ENCODE peak calls at places on chromosomes 4 and X, in ten cellular contexts. S is MG63; X is aorta; B is naive thymus-derived CD4-positive, alpha-beta T cell; J is upper lobe of right lung; K is GM23248; T is suprapubic skin; H is effector memory CD4-positive, alpha-beta T cell; R is tibial artery; E is lung. D is an unnamed sample.

GRCh38 chr4:64940698-64941097 is 531.4 kb upstream of the TECRL start:
- DNase-seq in S (peak; percentile 68), X (no peak), B (no peak), J (no peak), K (peak; percentile 1), T (no peak), H (no peak), R (no peak), E (no peak), D (peak; percentile 0)

GRCh38 chr4:184747034-184747830 is 13.3 kb upstream of the CENPU start:
- DNase-seq in S (no peak), X (no peak), B (no peak), J (no peak), K (no peak), T (no peak), H (no peak), R (no peak), E (no peak), D (no peak)

GRCh38 chrX:24410514-24411189 is 50.2 kb downstream of the SUPT20HL1 start:
- DNase-seq in S (no peak), X (no peak), B (no peak), J (no peak), K (no peak), T (no peak), H (no peak), R (no peak), E (no peak), D (no peak)

GRCh38 chr4:185925910-185926360 is 113.9 kb upstream of the SORBS2 start:
- DNase-seq in S (no peak), X (no peak), B (no peak), J (no peak), K (no peak), T (no peak), H (no peak), R (no peak), E (no peak), D (no peak)

GRCh38 chrX:47380268-47380667 is 9.9 kb downstream of the ZNF157 start:
- DNase-seq in S (no peak), X (peak; percentile 50), B (peak; percentile 83), J (no peak), K (no peak), T (no peak), H (peak; percentile 60), R (peak; percentile 21), E (no peak), D (no peak)

GRCh38 chr4:127249066-127249766 is 383.5 kb upstream of the INTU start:
- DNase-seq in S (no peak), X (no peak), B (no peak), J (no peak), K (peak; percentile 65), T (no peak), H (no peak), R (no peak), E (no peak), D (no peak)

GRCh38 chrX:75963774-75964173 is 178.7 kb upstream of the MAGEE2 start:
- DNase-seq in S (no peak), X (no peak), B (no peak), J (no peak), K (no peak), T (no peak), H (no peak), R (no peak), E (no peak), D (no peak)

GRCh38 chr4:148284526-148285193 is 157.6 kb downstream of the NR3C2 start:
- DNase-seq in S (no peak), X (no peak), B (no peak), J (no peak), K (no peak), T (no peak), H (no peak), R (no peak), E (no peak), D (no peak)

GRCh38 chrX:136802515-136802914 is 21.8 kb upstream of the ARHGEF6 start:
- DNase-seq in S (no peak), X (no peak), B (no peak), J (no peak), K (no peak), T (no peak), H (no peak), R (no peak), E (no peak), D (no peak)

GRCh38 chrX:140467211-140467610 is 37.7 kb downstream of the SOX3 start:
- DNase-seq in S (peak; percentile 3), X (no peak), B (no peak), J (no peak), K (no peak), T (no peak), H (no peak), R (no peak), E (no peak), D (no peak)

GRCh38 chrX:97367149-97367548 is 483.4 kb downstream of the RPA4 start:
- DNase-seq in S (no peak), X (no peak), B (no peak), J (no peak), K (peak; percentile 76), T (no peak), H (no peak), R (no peak), E (no peak), D (no peak)

GRCh38 chr4:99847362-99847976 is 30.8 kb downstream of the DAPP1 start:
- DNase-seq in S (no peak), X (no peak), B (peak; percentile 26), J (no peak), K (no peak), T (no peak), H (no peak), R (no peak), E (no peak), D (no peak)

GRCh38 chr4:110106946-110107325 is 91.5 kb downstream of the ELOVL6 start:
- DNase-seq in S (no peak), X (no peak), B (no peak), J (no peak), K (peak; percentile 79), T (no peak), H (no peak), R (no peak), E (no peak), D (no peak)

GRCh38 chrX:23062359-23062758 is 62.6 kb downstream of the DDX53 start:
- DNase-seq in S (no peak), X (no peak), B (no peak), J (no peak), K (no peak), T (no peak), H (no peak), R (no peak), E (no peak), D (no peak)

GRCh38 chrX:19625612-19626011 is 110.3 kb upstream of the MAP3K15 start:
- DNase-seq in S (no peak), X (no peak), B (no peak), J (no peak), K (peak; percentile 50), T (no peak), H (peak; percentile 26), R (no peak), E (no peak), D (no peak)

GRCh38 chr4:121685257-121685656 is 11.5 kb downstream of the ANXA5 start:
- DNase-seq in S (no peak), X (no peak), B (no peak), J (no peak), K (no peak), T (no peak), H (no peak), R (no peak), E (no peak), D (no peak)
- H3K36me3 ChIP-seq in S (peaks cover 95% of the 10 kb centered on the region), X (peaks cover 7% of the 10 kb centered on the region), B (peaks cover 6% of the 10 kb centered on the region), J (peaks cover 77% of the 10 kb centered on the region), K (peaks cover 78% of the 10 kb centered on the region), T (peaks cover 43% of the 10 kb centered on the region), H (peaks cover 20% of the 10 kb centered on the region), R (peaks cover 58% of the 10 kb centered on the region), E (peaks cover 21% of the 10 kb centered on the region), D (peaks cover 34% of the 10 kb centered on the region)

GRCh38 chrX:133929836-133930464 is 55.4 kb downstream of the GPC3 start:
- DNase-seq in S (no peak), X (no peak), B (no peak), J (no peak), K (no peak), T (no peak), H (no peak), R (no peak), E (no peak), D (no peak)
- H3K36me3 ChIP-seq in S (no peaks in the 10 kb centered on the region), X (no peaks in the 10 kb centered on the region), B (no peaks in the 10 kb centered on the region), J (no peaks in the 10 kb centered on the region), K (no peaks in the 10 kb centered on the region), T (no peaks in the 10 kb centered on the region), H (no peaks in the 10 kb centered on the region), R (no peaks in the 10 kb centered on the region), E (no peaks in the 10 kb centered on the region), D (no peaks in the 10 kb centered on the region)

GRCh38 chr4:7867701-7868429 is 71.8 kb downstream of the AFAP1 start:
- DNase-seq in S (peak; percentile 45), X (no peak), B (no peak), J (no peak), K (peak; percentile 66), T (no peak), H (no peak), R (no peak), E (no peak), D (no peak)
- H3K36me3 ChIP-seq in S (peaks cover 46% of the 10 kb centered on the region), X (no peaks in the 10 kb centered on the region), B (no peaks in the 10 kb centered on the region), J (no peaks in the 10 kb centered on the region), K (peaks cover 47% of the 10 kb centered on the region), T (peaks cover 8% of the 10 kb centered on the region), H (no peaks in the 10 kb centered on the region), R (peaks cover 5% of the 10 kb centered on the region), E (peaks cover 9% of the 10 kb centered on the region), D (peaks cover 24% of the 10 kb centered on the region)

GRCh38 chrX:130049821-130050220 is 60.5 kb downstream of the ELF4 start:
- DNase-seq in S (no peak), X (no peak), B (no peak), J (no peak), K (no peak), T (no peak), H (no peak), R (peak; percentile 33), E (no peak), D (no peak)

GRCh38 chrX:130051176-130051845 is 59.0 kb downstream of the ELF4 start:
- DNase-seq in S (no peak), X (no peak), B (no peak), J (no peak), K (no peak), T (no peak), H (no peak), R (no peak), E (no peak), D (no peak)

GRCh38 chrX:130055899-130056298 is 54.4 kb downstream of the ELF4 start:
- DNase-seq in S (no peak), X (no peak), B (no peak), J (no peak), K (no peak), T (no peak), H (no peak), R (no peak), E (no peak), D (no peak)

GRCh38 chrX:130055103-130055502 is 55.2 kb downstream of the ELF4 start:
- DNase-seq in S (peak; percentile 53), X (peak; percentile 66), B (no peak), J (no peak), K (peak; percentile 74), T (no peak), H (no peak), R (peak; percentile 27), E (no peak), D (no peak)

DNA sequence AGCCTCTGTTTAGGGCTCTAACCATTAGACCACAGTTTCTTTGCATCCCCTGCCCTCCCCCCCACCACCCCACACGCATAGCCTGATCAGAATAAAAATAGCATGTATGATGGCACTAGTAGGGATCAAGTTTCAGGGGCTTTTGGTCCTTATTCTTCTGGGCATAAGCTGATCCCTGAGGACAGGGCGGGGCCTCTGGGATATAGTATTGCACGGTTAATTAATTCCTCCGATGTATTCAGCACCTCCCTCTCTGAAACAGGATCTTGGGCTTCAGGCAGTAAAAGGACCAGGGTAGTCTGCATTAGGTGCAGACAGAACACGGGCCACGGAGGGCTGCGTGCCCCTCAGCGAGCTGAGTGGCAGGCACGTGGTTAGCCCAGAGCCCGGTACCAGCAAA is 57.1 kb downstream of the ELF4 start:
- DNase-seq in S (no peak), X (no peak), B (no peak), J (no peak), K (no peak), T (no peak), H (no peak), R (no peak), E (no peak), D (no peak)
- H3K36me3 ChIP-seq in S (no peaks in the 10 kb centered on the region), X (no peaks in the 10 kb centered on the region), B (peaks cover 42% of the 10 kb centered on the region), J (peaks cover 24% of the 10 kb centered on the region), K (no peaks in the 10 kb centered on the region), T (peaks cover 32% of the 10 kb centered on the region), H (peaks cover 20% of the 10 kb centered on the region), R (peaks cover 58% of the 10 kb centered on the region), E (peaks cover 11% of the 10 kb centered on the region), D (peaks cover 22% of the 10 kb centered on the region)